ENCODE peak calls at places on chromosome 21, in seven cellular contexts. B, U, F, W, I, R and Y are unnamed samples.

GRCh38 chr21:27277122-27277521 is 310.2 kb upstream of the ADAMTS5 start:
- DNase-seq in R (no peak), W (no peak), B (no peak), F (no peak), I (no peak), U (no peak), Y (no peak)

GRCh38 chr21:37737996-37738395 is 178.3 kb downstream of the KCNJ6 start:
- DNase-seq in B (no peak), F (no peak), U (no peak), I (no peak), R (no peak), W (no peak), Y (no peak)

GRCh38 chr21:38467911-38468310 is 30.4 kb downstream of the ERG start:
- DNase-seq in B (no peak), R (no peak), I (no peak), W (no peak), U (peak), F (no peak), Y (no peak)

GRCh38 chr21:34517491-34518245 is 5.7 kb upstream of the KCNE1 start:
- DNase-seq in R (no peak), F (no peak), B (no peak), W (no peak), U (peak), I (no peak), Y (no peak)

GRCh38 chr21:32463889-32464300 is 51.4 kb downstream of the EVA1C start:
- DNase-seq in B (peak), F (no peak), U (no peak), W (no peak), I (no peak), R (no peak), Y (no peak)

GRCh38 chr21:33266050-33266783 is at the start of gene IL10RB:
- DNase-seq in U (peak), R (peak), F (peak), W (peak), I (peak), B (peak), Y (peak)

GRCh38 chr21:45130324-45130774 is 56.0 kb downstream of the ADARB1 start:
- DNase-seq in W (no peak), B (no peak), U (no peak), I (peak), R (no peak), F (no peak), Y (peak)

GRCh38 chr21:34615487-34615814 is 538 bp upstream of the RCAN1 start:
- DNase-seq in F (no peak), I (no peak), W (no peak), B (no peak), R (no peak), U (no peak), Y (no peak)

GRCh38 chr21:38269567-38269917 is 12.8 kb downstream of the KCNJ15 start:
- DNase-seq in U (no peak), I (no peak), W (no peak), R (no peak), B (no peak), F (no peak), Y (no peak)

GRCh38 chr21:45534591-45535331 is 7.5 kb downstream of the SLC19A1 start:
- DNase-seq in U (no peak), W (no peak), B (no peak), F (peak), R (no peak), I (no peak), Y (peak)

GRCh38 chr21:43195131-43196021 is 26.6 kb downstream of the CRYAA start:
- DNase-seq in B (peak), F (no peak), U (no peak), W (no peak), I (peak), R (no peak), Y (peak)

GRCh38 chr21:42568834-42569731 is 55.4 kb downstream of the SLC37A1 start:
- DNase-seq in R (no peak), F (no peak), B (no peak), W (no peak), I (peak), U (no peak), Y (peak)

GRCh38 chr21:46117586-46118304 is 19.8 kb downstream of the COL6A2 start:
- DNase-seq in W (no peak), F (no peak), B (no peak), I (peak), R (peak), U (no peak), Y (no peak)

GRCh38 chr21:14492890-14493289 is 53.2 kb downstream of the SAMSN1 start:
- DNase-seq in U (no peak), W (no peak), F (no peak), B (no peak), R (no peak), I (no peak), Y (no peak)

GRCh38 chr21:28633803-28634572 is 358.7 kb downstream of the LTN1 start:
- DNase-seq in B (no peak), R (no peak), U (no peak), F (no peak), I (no peak), W (no peak), Y (no peak)

GRCh38 chr21:42744520-42745445 is 91.4 kb downstream of the PDE9A start:
- DNase-seq in W (no peak), I (no peak), U (no peak), R (no peak), F (no peak), B (no peak), Y (no peak)